ENCODE peak calls at places on chromosomes 2 and 18, in seven cellular contexts. R, L, N, Y, D, U and S are unnamed samples.

GRCh38 chr2:229636568-229636967 is 77.8 kb downstream of the DNER start:
- DNase-seq in R (no peak), N (no peak), L (no peak), D (no peak), Y (no peak), U (no peak), S (peak; percentile 47)

GRCh38 chr2:167430447-167430846 is 542.2 kb downstream of the XIRP2 start:
- DNase-seq in R (no peak), D (no peak), Y (no peak), U (no peak), N (no peak), L (no peak), S (no peak)

GRCh38 chr2:35960596-35960995 is 395.0 kb upstream of the CRIM1 start:
- DNase-seq in D (peak; percentile 30), N (no peak), U (no peak), R (no peak), L (no peak), Y (no peak), S (peak; percentile 62)

GRCh38 chr18:79738041-79738461 is 58.4 kb downstream of the CTDP1 start:
- DNase-seq in R (no peak), U (no peak), Y (no peak), D (no peak), L (no peak), N (no peak), S (no peak)

GRCh38 chr2:63871864-63872263 is 30.2 kb downstream of the UGP2 start:
- DNase-seq in N (no peak), L (peak; percentile 23), R (no peak), Y (no peak), D (no peak), U (no peak), S (no peak)

GRCh38 chr2:207282916-207283315 is 117.2 kb upstream of the KLF7 start:
- DNase-seq in L (no peak), R (no peak), U (no peak), D (peak; percentile 29), N (no peak), Y (no peak), S (no peak)

GRCh38 chr2:237167934-237168333 is 82.2 kb downstream of the COPS8 start:
- DNase-seq in N (no peak), R (no peak), L (no peak), D (no peak), Y (no peak), U (no peak), S (no peak)

GRCh38 chr18:7567487-7568425 is 640 bp downstream of the PTPRM start:
- DNase-seq in L (peak; percentile 64), N (peak; percentile 59), U (peak; percentile 81), Y (peak; percentile 61), R (peak; percentile 51), D (peak; percentile 78), S (peak; percentile 79)

GRCh38 chr2:120441351-120441700 is 95.4 kb downstream of the INHBB start:
- DNase-seq in U (no peak), L (no peak), D (no peak), Y (no peak), R (no peak), N (peak; percentile 29), S (no peak)

GRCh38 chr2:240135706-240136012 is 446 bp downstream of the COPS9 start:
- DNase-seq in Y (no peak), N (no peak), L (no peak), D (no peak), U (no peak), R (no peak), S (no peak)

GRCh38 chr2:74778381-74779371 is 55.3 kb upstream of the HK2 start:
- DNase-seq in L (peak; percentile 18), D (peak; percentile 63), U (peak; percentile 83), R (peak; percentile 90), Y (peak; percentile 83), N (peak; percentile 68), S (peak; percentile 97)

GRCh38 chr18:39186008-39186407 is 1620.4 kb upstream of the CELF4 start:
- DNase-seq in U (no peak), L (no peak), Y (no peak), N (no peak), D (no peak), R (no peak), S (no peak)

GRCh38 chr18:41395695-41396094 is 559.3 kb upstream of the PIK3C3 start:
- DNase-seq in D (no peak), Y (no peak), U (no peak), R (no peak), L (peak; percentile 1), N (no peak), S (peak; percentile 4)

GRCh38 chr2:219642064-219642444 is 14.6 kb downstream of the SLC4A3 start:
- DNase-seq in L (no peak), N (no peak), Y (no peak), U (no peak), R (no peak), D (no peak), S (no peak)

GRCh38 chr18:9431296-9431695 is 44.0 kb upstream of the RALBP1 start:
- DNase-seq in R (no peak), Y (no peak), D (no peak), U (no peak), L (no peak), N (no peak), S (no peak)

GRCh38 chr2:217585362-217585761 is 417.4 kb downstream of the TNS1 start:
- DNase-seq in U (no peak), N (no peak), D (no peak), R (no peak), Y (no peak), L (no peak), S (no peak)

DNA sequence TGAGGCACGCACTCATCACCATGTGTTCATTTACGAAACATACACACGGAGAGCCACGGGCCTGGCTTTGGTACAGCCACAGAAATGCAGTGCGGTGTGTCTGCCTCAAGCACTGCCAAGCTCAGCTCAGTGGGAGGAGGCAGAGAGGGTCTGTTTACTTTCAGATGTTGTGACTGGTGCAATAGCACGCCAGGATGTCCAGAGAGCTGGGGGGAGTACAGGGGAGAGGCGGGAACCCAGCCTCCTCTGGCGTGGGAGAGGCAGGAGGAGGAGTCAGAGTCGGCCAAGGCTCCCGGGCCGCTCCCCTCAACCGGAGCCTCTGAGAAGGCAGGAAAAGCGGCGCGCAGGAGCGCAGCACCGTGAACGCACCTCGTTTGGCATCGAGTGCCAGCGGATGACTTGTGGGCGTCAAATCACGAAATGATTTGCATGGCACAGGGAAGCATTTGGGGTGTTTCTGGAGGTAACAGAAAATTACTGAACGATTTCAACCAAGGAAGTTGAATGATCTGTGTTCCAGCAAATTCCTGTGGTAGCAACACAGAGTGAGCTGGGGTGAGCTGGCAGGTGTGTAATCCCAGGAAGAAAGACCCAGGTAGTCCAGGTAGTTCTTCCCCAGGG is 143.0 kb downstream of the ZNF516 start:
- DNase-seq in N (no peak), Y (no peak), R (peak; percentile 52), L (peak; percentile 92), D (peak; percentile 89), U (no peak), S (peak; percentile 52)
- H3K9ac ChIP-seq in N (no peak overlapping the region), Y (no peak overlapping the region), R (no peak overlapping the region), L (no peak overlapping the region), D (peak overlapping the region; percentile 57), U (no peak overlapping the region), S (no peak overlapping the region)

GRCh38 chr18:2002604-2003003 is 568.7 kb downstream of the METTL4 start:
- DNase-seq in N (peak; percentile 3), R (no peak), L (no peak), Y (peak; percentile 89), U (peak; percentile 45), D (no peak), S (peak; percentile 51)

GRCh38 chr18:1998121-1998520 is 573.2 kb downstream of the METTL4 start:
- DNase-seq in R (no peak), U (no peak), D (no peak), N (no peak), L (no peak), Y (no peak), S (no peak)

GRCh38 chr18:1995041-1995612 is 576.2 kb downstream of the METTL4 start:
- DNase-seq in N (no peak), L (no peak), U (no peak), R (no peak), D (no peak), Y (no peak), S (peak; percentile 16)

GRCh38 chr18:2002178-2002577 is 569.1 kb downstream of the METTL4 start:
- DNase-seq in R (peak; percentile 28), D (no peak), U (no peak), Y (peak; percentile 65), N (peak; percentile 5), L (no peak), S (peak; percentile 62)

DNA sequence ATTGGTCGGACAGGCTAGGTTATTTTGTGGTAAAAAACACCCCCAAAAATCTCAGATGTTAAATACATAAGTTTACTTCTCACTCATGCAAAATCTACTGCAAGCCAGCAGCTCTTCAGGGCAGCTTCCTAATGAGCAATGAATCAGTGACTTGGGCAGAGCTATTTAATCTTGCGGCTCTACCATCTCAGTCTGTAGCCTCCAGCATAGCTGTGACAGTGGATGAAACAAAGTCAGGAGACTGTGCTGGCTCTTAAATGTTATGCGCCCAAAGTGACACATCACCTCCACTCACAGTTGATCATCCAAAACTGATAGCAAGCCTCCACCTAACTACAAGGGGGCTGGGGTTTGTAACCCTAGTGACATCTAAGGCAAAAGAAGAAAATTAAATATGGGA is 571.9 kb downstream of the METTL4 start:
- DNase-seq in D (no peak), N (no peak), R (no peak), Y (peak; percentile 51), L (no peak), U (no peak), S (peak; percentile 6)
- H3K27me3 ChIP-seq in D (no peaks in the 10 kb centered on the region), N (no peaks in the 10 kb centered on the region), R (no peaks in the 10 kb centered on the region), Y (no peaks in the 10 kb centered on the region), L (no peaks in the 10 kb centered on the region), U (no peaks in the 10 kb centered on the region), S (no peaks in the 10 kb centered on the region)

DNA sequence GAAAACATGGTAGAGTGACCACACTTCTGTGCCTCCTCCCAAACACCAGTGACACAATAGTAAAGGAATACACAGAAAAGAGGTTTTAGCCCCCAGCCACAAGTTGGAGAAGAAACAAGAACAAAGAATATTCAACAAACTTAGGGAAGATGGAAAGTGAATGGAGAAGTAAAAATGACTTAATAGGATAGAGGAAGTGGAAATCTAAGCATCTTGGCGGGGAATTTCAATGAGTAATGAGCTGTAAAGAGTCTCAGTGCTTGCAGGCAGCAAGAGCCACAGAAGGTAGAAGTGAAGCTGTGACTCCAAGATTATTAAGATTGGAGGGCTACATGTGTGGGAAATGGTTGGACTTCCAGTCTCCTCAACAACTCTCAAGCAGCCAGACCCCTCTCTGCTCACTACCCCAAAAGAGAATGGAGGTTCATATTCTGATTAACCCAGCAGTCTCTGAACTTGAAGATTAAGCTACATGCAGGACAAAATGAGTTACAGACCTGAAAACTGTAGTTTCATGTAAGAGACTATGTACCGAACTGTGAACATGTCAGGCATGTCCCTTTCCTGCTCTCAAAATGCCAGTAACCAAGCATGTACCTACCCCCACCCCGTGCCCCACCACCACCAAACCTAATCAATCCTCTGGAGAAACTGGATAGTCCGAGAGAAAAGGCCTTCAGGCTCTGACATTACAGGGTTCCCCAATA is 16.9 kb upstream of the HNRNPLL start:
- DNase-seq in L (peak; percentile 67), U (no peak), D (peak; percentile 39), Y (no peak), N (no peak), R (no peak), S (no peak)
- H2BK5ac ChIP-seq in L (no peak overlapping the region), U (no peak overlapping the region), D (no peak overlapping the region), Y (no peak overlapping the region), N (no peak overlapping the region), R (no peak overlapping the region), S (no peak overlapping the region)

DNA sequence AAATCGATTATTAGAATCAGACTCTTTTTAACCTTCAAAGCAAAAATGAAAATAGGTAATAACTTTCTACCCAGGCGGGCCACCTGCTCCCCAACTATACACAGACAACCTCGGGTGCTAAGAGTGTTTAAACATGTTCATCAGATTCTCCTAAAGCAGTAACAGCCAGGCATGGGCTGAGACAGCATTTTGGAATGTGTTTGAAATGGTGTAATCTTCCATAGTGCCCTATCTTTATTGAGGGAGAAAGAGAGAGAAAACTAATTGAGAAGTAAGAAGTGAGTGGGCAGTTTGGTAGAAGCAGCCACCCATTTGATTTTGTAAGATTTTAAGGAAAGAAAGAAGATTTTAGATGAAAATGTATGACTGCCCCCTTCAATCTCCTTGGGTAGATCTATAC is 196.1 kb upstream of the CTAGE1 start:
- DNase-seq in U (no peak), D (peak; percentile 5), Y (peak; percentile 32), R (no peak), L (peak; percentile 44), N (no peak), S (no peak)
- H3K9ac ChIP-seq in U (no peak overlapping the region), D (no peak overlapping the region), Y (no peak overlapping the region), R (no peak overlapping the region), L (no peak overlapping the region), N (no peak overlapping the region), S (no peak overlapping the region)